ENCODE peak calls at places on chromosome 16, in six cellular contexts. I, W, N, B, O and K are unnamed samples.

GRCh38 chr16:74446866-74447265 is 25.6 kb upstream of the CLEC18B start:
- DNase-seq in O (no peak), B (no peak), W (no peak), I (no peak), N (no peak), K (no peak)

GRCh38 chr16:12436201-12436657 is 367.5 kb downstream of the CPPED1 start:
- DNase-seq in W (no peak), I (no peak), O (no peak), B (no peak), N (peak), K (no peak)

GRCh38 chr16:7227193-7227825 is 105.3 kb upstream of the RBFOX1 start:
- DNase-seq in W (no peak), O (no peak), N (no peak), B (peak), I (no peak), K (no peak)

GRCh38 chr16:6884002-6884401 is 448.6 kb upstream of the RBFOX1 start:
- DNase-seq in W (no peak), B (no peak), I (peak), O (no peak), N (peak), K (no peak)

GRCh38 chr16:3022208-3022696 is 1.5 kb downstream of the HCFC1R1 start:
- DNase-seq in N (no peak), O (peak), W (peak), I (peak), B (peak), K (peak)

GRCh38 chr16:68093816-68094613 is 8.8 kb downstream of the NFATC3 start:
- DNase-seq in N (no peak), O (peak), B (no peak), I (peak), W (no peak), K (no peak)

GRCh38 chr16:69709456-69710084 is 16.8 kb downstream of the NQO1 start:
- DNase-seq in W (no peak), B (peak), I (peak), N (no peak), O (peak), K (peak)

GRCh38 chr16:49755291-49755611 is 100.7 kb downstream of the ZNF423 start:
- DNase-seq in B (peak), O (peak), I (peak), W (no peak), N (no peak), K (peak)

GRCh38 chr16:27154573-27155521 is 48.5 kb upstream of the KDM8 start:
- DNase-seq in I (peak), B (peak), W (peak), O (peak), N (peak), K (peak)

GRCh38 chr16:660459-661183 is 7.3 kb upstream of the RHOT2 start:
- DNase-seq in N (peak), W (no peak), I (peak), B (peak), O (peak), K (peak)

GRCh38 chr16:70589998-70590471 is 56.3 kb upstream of the IL34 start:
- DNase-seq in N (no peak), B (peak), I (no peak), O (peak), W (no peak), K (no peak)

GRCh38 chr16:85755929-85756768 is 5.3 kb upstream of the C16orf74 start:
- DNase-seq in I (no peak), O (no peak), W (no peak), N (no peak), B (no peak), K (no peak)

GRCh38 chr16:4361944-4362311 is 9.7 kb upstream of the VASN start:
- DNase-seq in N (no peak), I (no peak), W (no peak), O (no peak), B (no peak), K (no peak)

GRCh38 chr16:23999663-24000062 is 163.9 kb downstream of the PRKCB start:
- DNase-seq in B (no peak), W (no peak), O (no peak), I (no peak), N (peak), K (no peak)

GRCh38 chr16:84234656-84235285 is 5.0 kb downstream of the KCNG4 start:
- DNase-seq in O (no peak), B (no peak), I (no peak), N (no peak), W (no peak), K (no peak)

GRCh38 chr16:71916397-71916920 is 21.1 kb downstream of the IST1 start:
- DNase-seq in B (no peak), W (no peak), N (no peak), I (no peak), O (peak), K (no peak)

GRCh38 chr16:48384305-48384981 is 770 bp downstream of the SIAH1 start:
- DNase-seq in B (peak), N (peak), O (peak), W (no peak), I (peak), K (peak)